ENCODE peak calls at places on chromosomes 3 and 15, in seven cellular contexts. R is spleen, J is foreskin fibroblast, O is HCT116, H is cardiac muscle cell, M is AG09319, C is PC-3. A is an unnamed sample.

GRCh38 chr3:178284180-178284579 is 252.1 kb upstream of the KCNMB2 start:
- DNase-seq in R (no peak), J (no peak), O (no peak), H (no peak), M (no peak), C (no peak), A (no peak)

GRCh38 chr3:11085078-11085840 is 69.0 kb upstream of the HRH1 start:
- DNase-seq in R (no peak), J (peak; percentile 27), O (no peak), H (peak; percentile 8), M (no peak), C (peak; percentile 50), A (no peak)

GRCh38 chr3:120908803-120909601 is 997 bp downstream of the STXBP5L start:
- DNase-seq in R (no peak), J (no peak), O (no peak), H (peak; percentile 1), M (no peak), C (no peak), A (no peak)

GRCh38 chr3:15955968-15956367 is 158.2 kb upstream of the ANKRD28 start:
- DNase-seq in R (no peak), J (peak; percentile 42), O (no peak), H (no peak), M (no peak), C (no peak), A (no peak)

GRCh38 chr3:101292027-101292426 is 28.3 kb downstream of the IMPG2 start:
- DNase-seq in R (no peak), J (no peak), O (peak; percentile 3), H (peak; percentile 33), M (no peak), C (peak; percentile 71), A (no peak)

GRCh38 chr15:29471306-29471705 is 201.7 kb upstream of the NSMCE3 start:
- DNase-seq in R (no peak), J (no peak), O (no peak), H (no peak), M (no peak), C (no peak), A (no peak)

GRCh38 chr3:174331095-174331802 is 527.9 kb upstream of the NAALADL2 start:
- DNase-seq in R (no peak), J (no peak), O (no peak), H (no peak), M (no peak), C (no peak), A (no peak)

GRCh38 chr3:133040696-133041523 is 2.7 kb downstream of the TMEM108 start:
- DNase-seq in R (no peak), J (peak; percentile 53), O (peak; percentile 51), H (peak; percentile 85), M (peak; percentile 12), C (peak; percentile 77), A (peak; percentile 61)

GRCh38 chr3:42501321-42501680 is 1.1 kb upstream of the VIPR1 start:
- DNase-seq in R (no peak), J (no peak), O (no peak), H (no peak), M (no peak), C (no peak), A (no peak)

GRCh38 chr3:167839460-167839859 is 103.9 kb downstream of the SERPINI1 start:
- DNase-seq in R (no peak), J (no peak), O (no peak), H (no peak), M (no peak), C (no peak), A (no peak)

GRCh38 chr3:50390523-50391177 is 31.3 kb upstream of the TMEM115 start:
- DNase-seq in R (peak; percentile 81), J (no peak), O (no peak), H (no peak), M (no peak), C (no peak), A (no peak)

GRCh38 chr3:113231391-113231790 is 20.0 kb downstream of the BOC start:
- DNase-seq in R (no peak), J (peak; percentile 75), O (no peak), H (peak; percentile 35), M (no peak), C (peak; percentile 78), A (no peak)

GRCh38 chr3:63625161-63625560 is 27.3 kb upstream of the SNTN start:
- DNase-seq in R (no peak), J (peak; percentile 85), O (no peak), H (peak; percentile 64), M (peak; percentile 80), C (peak; percentile 57), A (no peak)

GRCh38 chr3:83065861-83066260 is 1304.4 kb upstream of the GBE1 start:
- DNase-seq in R (no peak), J (no peak), O (no peak), H (no peak), M (no peak), C (peak; percentile 53), A (no peak)

GRCh38 chr3:4504340-4505261 is 11.5 kb downstream of the ITPR1 start:
- DNase-seq in R (no peak), J (no peak), O (no peak), H (peak; percentile 30), M (no peak), C (peak; percentile 43), A (no peak)

GRCh38 chr15:66953523-66954229 is 111.7 kb upstream of the SMAD3 start:
- DNase-seq in R (no peak), J (no peak), O (no peak), H (no peak), M (no peak), C (no peak), A (no peak)

GRCh38 chr15:45630958-45631691 is 3.7 kb upstream of the SQOR start:
- DNase-seq in R (no peak), J (peak; percentile 94), O (peak; percentile 40), H (peak; percentile 80), M (peak; percentile 80), C (peak; percentile 73), A (no peak)

GRCh38 chr3:146037697-146038096 is 123.3 kb downstream of the PLOD2 start:
- DNase-seq in R (no peak), J (peak; percentile 25), O (no peak), H (peak; percentile 47), M (no peak), C (no peak), A (no peak)

GRCh38 chr3:74642876-74643275 is 28.4 kb upstream of the CNTN3 start:
- DNase-seq in R (no peak), J (no peak), O (no peak), H (no peak), M (no peak), C (no peak), A (no peak)

DNA sequence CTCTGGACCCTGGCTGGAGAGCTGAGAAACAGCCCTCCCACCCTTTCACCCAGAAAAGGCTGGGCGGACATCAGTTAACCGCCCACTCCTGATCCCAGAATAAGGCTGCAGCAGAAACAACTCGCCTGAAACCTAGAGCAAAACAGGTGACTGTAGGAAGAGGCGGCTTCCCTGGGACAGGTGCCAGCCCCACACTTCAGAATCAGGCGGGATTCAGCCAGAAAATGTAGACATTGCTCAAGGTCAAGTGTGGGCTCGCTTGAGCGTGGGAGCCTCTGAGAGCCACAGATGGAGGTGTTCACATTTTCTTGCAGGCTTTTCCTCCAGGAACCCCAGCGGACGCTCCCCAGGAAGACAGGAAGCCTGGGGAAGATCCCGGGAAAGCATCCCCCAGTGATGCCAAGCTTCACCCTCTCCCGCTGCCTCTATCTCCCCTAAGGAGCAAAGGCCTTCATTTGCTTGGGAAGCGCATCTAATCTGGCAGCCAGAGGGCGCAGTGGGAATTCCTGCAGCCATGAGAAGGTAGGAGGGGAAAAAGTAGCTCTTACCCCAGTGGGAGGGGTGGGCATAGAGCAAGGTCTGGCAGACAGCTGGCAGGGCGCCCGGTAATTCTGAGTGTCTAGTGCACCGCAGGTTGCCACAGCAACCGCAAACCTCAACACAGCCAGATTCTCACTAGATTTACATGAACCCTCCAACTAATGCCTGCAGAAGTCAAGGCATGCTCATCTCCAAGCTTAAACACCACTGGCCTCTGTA is 77.7 kb downstream of the OCA2 start:
- DNase-seq in R (no peak), J (no peak), O (peak; percentile 22), H (peak; percentile 68), M (no peak), C (peak; percentile 69), A (no peak)
- TF ChIP-seq CTCF in R (peak; percentile 45), J (no peak), O (no peak), H (peak; percentile 41), M (peak; percentile 21), C (peak; percentile 61), A (peak; percentile 45)

DNA sequence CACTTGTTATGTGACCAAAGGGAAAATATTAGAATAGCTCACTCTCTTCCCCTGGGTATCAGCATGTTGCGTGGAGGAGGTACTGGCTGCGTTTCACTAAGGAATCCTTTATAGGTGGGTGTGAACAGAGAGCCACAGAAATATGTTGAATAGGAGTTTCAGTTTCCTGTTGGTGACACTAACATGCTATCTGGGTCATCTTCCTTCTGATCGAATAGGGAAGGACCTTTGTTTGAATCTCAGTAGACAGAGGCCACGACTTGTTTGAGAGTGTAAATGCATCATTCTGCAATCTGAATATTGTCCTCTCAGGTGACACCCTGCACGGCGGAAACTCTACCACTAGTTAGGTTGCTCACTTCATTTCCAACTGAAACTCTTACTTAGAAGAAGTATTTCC is 157.9 kb upstream of the SLC2A2 start:
- DNase-seq in R (no peak), J (no peak), O (no peak), H (no peak), M (no peak), C (no peak), A (peak; percentile 21)
- TF ChIP-seq CTCF in R (no peak), J (no peak), O (no peak), H (no peak), M (no peak), C (no peak), A (no peak)

GRCh38 chr15:101267320-101268104 is 9.8 kb downstream of the SELENOS start:
- DNase-seq in R (no peak), J (peak; percentile 89), O (no peak), H (peak; percentile 74), M (peak; percentile 80), C (peak; percentile 13), A (no peak)

GRCh38 chr15:101264911-101265641 is 12.2 kb downstream of the SELENOS start:
- DNase-seq in R (peak; percentile 62), J (no peak), O (no peak), H (peak; percentile 30), M (no peak), C (no peak), A (no peak)

GRCh38 chr15:101266787-101267186 is 10.5 kb downstream of the SELENOS start:
- DNase-seq in R (no peak), J (no peak), O (no peak), H (no peak), M (no peak), C (no peak), A (no peak)

GRCh38 chr15:101264011-101264410 is 12.2 kb upstream of the CHSY1 start:
- DNase-seq in R (no peak), J (no peak), O (no peak), H (peak; percentile 55), M (no peak), C (no peak), A (peak; percentile 53)

GRCh38 chr15:101266034-101266433 is 11.3 kb downstream of the SELENOS start:
- DNase-seq in R (no peak), J (peak; percentile 48), O (no peak), H (peak; percentile 61), M (peak; percentile 62), C (no peak), A (no peak)
- TF ChIP-seq CTCF in R (no peak), J (no peak), O (no peak), H (no peak), M (no peak), C (no peak), A (no peak)

GRCh38 chr3:151210676-151211381 is 7.8 kb upstream of the GPR171 start:
- DNase-seq in R (no peak), J (no peak), O (no peak), H (peak; percentile 41), M (no peak), C (peak; percentile 21), A (no peak)
- TF ChIP-seq CTCF in R (no peak), J (no peak), O (no peak), H (peak; percentile 23), M (peak; percentile 1), C (peak; percentile 58), A (peak; percentile 15)